ENCODE peak calls at places on chromosomes 3 and 15, in four cellular contexts. One of them, this sample, is unnamed.

GRCh38 chr3:126542340-126543241 is 16.1 kb downstream of the C3orf22 start:
- DNase-seq in cardiac muscle cell: no peak
- DNase-seq in tibial nerve: no peak
- DNase-seq in activated T-helper 1 cell treated with anti-CD3 and anti-CD28 coated beads, Interleukin-12 subunit alpha, Interleukin-12 subunit beta, Interleukin-2, Interleukin-4 antibody, amounts not matched to agents 30 ng/mL and 10 ng/mL and 1 ng/mL, durations not matched to agents 14 hours and 24 hours and 36 hours: no peak
- DNase-seq in this sample: no peak

GRCh38 chr3:122975163-122975923 is 52.2 kb downstream of the SEMA5B start:
- DNase-seq in cardiac muscle cell: peak
- DNase-seq in tibial nerve: no peak
- DNase-seq in activated T-helper 1 cell treated with anti-CD3 and anti-CD28 coated beads, Interleukin-12 subunit alpha, Interleukin-12 subunit beta, Interleukin-2, Interleukin-4 antibody, amounts not matched to agents 30 ng/mL and 10 ng/mL and 1 ng/mL, durations not matched to agents 14 hours and 24 hours and 36 hours: no peak
- DNase-seq in this sample: no peak

GRCh38 chr3:88221726-88222125 is 72.0 kb downstream of the C3orf38 start:
- DNase-seq in tibial nerve: no peak
- DNase-seq in cardiac muscle cell: no peak
- DNase-seq in activated T-helper 1 cell treated with anti-CD3 and anti-CD28 coated beads, Interleukin-12 subunit alpha, Interleukin-12 subunit beta, Interleukin-2, Interleukin-4 antibody, amounts not matched to agents 30 ng/mL and 10 ng/mL and 1 ng/mL, durations not matched to agents 14 hours and 24 hours and 36 hours: no peak
- DNase-seq in this sample: no peak

GRCh38 chr15:62462721-62463120 is 297.6 kb upstream of the C2CD4B start:
- DNase-seq in cardiac muscle cell: no peak
- DNase-seq in activated T-helper 1 cell treated with anti-CD3 and anti-CD28 coated beads, Interleukin-12 subunit alpha, Interleukin-12 subunit beta, Interleukin-2, Interleukin-4 antibody, amounts not matched to agents 30 ng/mL and 10 ng/mL and 1 ng/mL, durations not matched to agents 14 hours and 24 hours and 36 hours: no peak
- DNase-seq in tibial nerve: no peak
- DNase-seq in this sample: no peak

GRCh38 chr3:139547666-139548065 is 8.1 kb upstream of the RBP1 start:
- DNase-seq in cardiac muscle cell: no peak
- DNase-seq in tibial nerve: no peak
- DNase-seq in activated T-helper 1 cell treated with anti-CD3 and anti-CD28 coated beads, Interleukin-12 subunit alpha, Interleukin-12 subunit beta, Interleukin-2, Interleukin-4 antibody, amounts not matched to agents 30 ng/mL and 10 ng/mL and 1 ng/mL, durations not matched to agents 14 hours and 24 hours and 36 hours: no peak
- DNase-seq in this sample: no peak

GRCh38 chr3:52145736-52146110 is 8.5 kb downstream of the POC1A start:
- DNase-seq in cardiac muscle cell: no peak
- DNase-seq in activated T-helper 1 cell treated with anti-CD3 and anti-CD28 coated beads, Interleukin-12 subunit alpha, Interleukin-12 subunit beta, Interleukin-2, Interleukin-4 antibody, amounts not matched to agents 30 ng/mL and 10 ng/mL and 1 ng/mL, durations not matched to agents 14 hours and 24 hours and 36 hours: no peak
- DNase-seq in tibial nerve: no peak
- DNase-seq in this sample: no peak

GRCh38 chr15:59190291-59190690 is 16.4 kb upstream of the LDHAL6B start:
- DNase-seq in tibial nerve: no peak
- DNase-seq in activated T-helper 1 cell treated with anti-CD3 and anti-CD28 coated beads, Interleukin-12 subunit alpha, Interleukin-12 subunit beta, Interleukin-2, Interleukin-4 antibody, amounts not matched to agents 30 ng/mL and 10 ng/mL and 1 ng/mL, durations not matched to agents 14 hours and 24 hours and 36 hours: no peak
- DNase-seq in cardiac muscle cell: no peak
- DNase-seq in this sample: no peak

GRCh38 chr3:12993623-12994356 is 79.4 kb downstream of the IQSEC1 start:
- DNase-seq in tibial nerve: no peak
- DNase-seq in activated T-helper 1 cell treated with anti-CD3 and anti-CD28 coated beads, Interleukin-12 subunit alpha, Interleukin-12 subunit beta, Interleukin-2, Interleukin-4 antibody, amounts not matched to agents 30 ng/mL and 10 ng/mL and 1 ng/mL, durations not matched to agents 14 hours and 24 hours and 36 hours: no peak
- DNase-seq in cardiac muscle cell: peak
- DNase-seq in this sample: no peak

GRCh38 chr3:127079211-127079610 is 96.3 kb downstream of the PLXNA1 start:
- DNase-seq in tibial nerve: no peak
- DNase-seq in cardiac muscle cell: no peak
- DNase-seq in activated T-helper 1 cell treated with anti-CD3 and anti-CD28 coated beads, Interleukin-12 subunit alpha, Interleukin-12 subunit beta, Interleukin-2, Interleukin-4 antibody, amounts not matched to agents 30 ng/mL and 10 ng/mL and 1 ng/mL, durations not matched to agents 14 hours and 24 hours and 36 hours: no peak
- DNase-seq in this sample: no peak

GRCh38 chr15:68227806-68228142 is 1.8 kb downstream of the CLN6 start:
- DNase-seq in tibial nerve: no peak
- DNase-seq in cardiac muscle cell: no peak
- DNase-seq in activated T-helper 1 cell treated with anti-CD3 and anti-CD28 coated beads, Interleukin-12 subunit alpha, Interleukin-12 subunit beta, Interleukin-2, Interleukin-4 antibody, amounts not matched to agents 30 ng/mL and 10 ng/mL and 1 ng/mL, durations not matched to agents 14 hours and 24 hours and 36 hours: no peak
- DNase-seq in this sample: no peak

GRCh38 chr15:77048135-77048866 is 22.6 kb downstream of the TSPAN3 start:
- DNase-seq in activated T-helper 1 cell treated with anti-CD3 and anti-CD28 coated beads, Interleukin-12 subunit alpha, Interleukin-12 subunit beta, Interleukin-2, Interleukin-4 antibody, amounts not matched to agents 30 ng/mL and 10 ng/mL and 1 ng/mL, durations not matched to agents 14 hours and 24 hours and 36 hours: no peak
- DNase-seq in tibial nerve: no peak
- DNase-seq in cardiac muscle cell: no peak
- DNase-seq in this sample: no peak

GRCh38 chr15:73388256-73388781 is 19.6 kb upstream of the HCN4 start:
- DNase-seq in tibial nerve: no peak
- DNase-seq in cardiac muscle cell: peak
- DNase-seq in activated T-helper 1 cell treated with anti-CD3 and anti-CD28 coated beads, Interleukin-12 subunit alpha, Interleukin-12 subunit beta, Interleukin-2, Interleukin-4 antibody, amounts not matched to agents 30 ng/mL and 10 ng/mL and 1 ng/mL, durations not matched to agents 14 hours and 24 hours and 36 hours: no peak
- DNase-seq in this sample: no peak

This sample was measured in stimulated activated naive CD8-positive, alpha-beta T cell treated with anti-CD3 and anti-CD28 coated beads, Interleukin-15, amount 100 ng/mL, for 72 hours.